ENCODE peak calls at places on chromosomes 4 and X, in nine cellular contexts. One of them, this sample, is unnamed.

GRCh38 chrX:9566150-9566621 is 101.3 kb downstream of the TBL1X start:
- DNase-seq in tibial nerve: peak; percentile 16
- DNase-seq in right lobe of liver: peak; percentile 79
- DNase-seq in endothelial cell of umbilical vein: peak; percentile 76
- DNase-seq in prostate gland: peak; percentile 34
- DNase-seq in breast epithelium: no peak
- DNase-seq in A549: peak; percentile 69
- DNase-seq in IMR-90: peak; percentile 91
- DNase-seq in H1: no peak
- DNase-seq in this sample: peak; percentile 71

GRCh38 chr4:77358315-77358928 is 201.4 kb downstream of the CCNG2 start:
- DNase-seq in right lobe of liver: no peak
- DNase-seq in A549: peak; percentile 8
- DNase-seq in H1: no peak
- DNase-seq in breast epithelium: no peak
- DNase-seq in endothelial cell of umbilical vein: peak; percentile 41
- DNase-seq in IMR-90: peak; percentile 40
- DNase-seq in tibial nerve: no peak
- DNase-seq in prostate gland: peak; percentile 35
- DNase-seq in this sample: peak; percentile 14

GRCh38 chr4:91958651-91959050 is 345.1 kb upstream of the GRID2 start:
- DNase-seq in prostate gland: no peak
- DNase-seq in A549: no peak
- DNase-seq in endothelial cell of umbilical vein: no peak
- DNase-seq in breast epithelium: no peak
- DNase-seq in tibial nerve: no peak
- DNase-seq in H1: no peak
- DNase-seq in right lobe of liver: no peak
- DNase-seq in IMR-90: peak; percentile 6
- DNase-seq in this sample: no peak

GRCh38 chr4:176563591-176563990 is 229.1 kb downstream of the VEGFC start:
- DNase-seq in breast epithelium: no peak
- DNase-seq in prostate gland: no peak
- DNase-seq in H1: no peak
- DNase-seq in IMR-90: peak; percentile 33
- DNase-seq in right lobe of liver: no peak
- DNase-seq in A549: peak; percentile 80
- DNase-seq in tibial nerve: no peak
- DNase-seq in endothelial cell of umbilical vein: peak; percentile 11
- DNase-seq in this sample: no peak

GRCh38 chr4:85543832-85544231 is 68.9 kb downstream of the ARHGAP24 start:
- DNase-seq in endothelial cell of umbilical vein: no peak
- DNase-seq in right lobe of liver: no peak
- DNase-seq in H1: no peak
- DNase-seq in A549: no peak
- DNase-seq in IMR-90: peak; percentile 1
- DNase-seq in breast epithelium: no peak
- DNase-seq in tibial nerve: no peak
- DNase-seq in prostate gland: no peak
- DNase-seq in this sample: no peak

GRCh38 chr4:106584590-106584989 is 216.0 kb upstream of the GIMD1 start:
- DNase-seq in tibial nerve: no peak
- DNase-seq in prostate gland: no peak
- DNase-seq in IMR-90: peak; percentile 6
- DNase-seq in breast epithelium: no peak
- DNase-seq in right lobe of liver: no peak
- DNase-seq in H1: no peak
- DNase-seq in endothelial cell of umbilical vein: no peak
- DNase-seq in A549: no peak
- DNase-seq in this sample: no peak

GRCh38 chrX:38275615-38276014 is 51.7 kb downstream of the RPGR start:
- DNase-seq in endothelial cell of umbilical vein: peak; percentile 27
- DNase-seq in IMR-90: peak; percentile 93
- DNase-seq in breast epithelium: no peak
- DNase-seq in A549: peak; percentile 76
- DNase-seq in H1: no peak
- DNase-seq in prostate gland: no peak
- DNase-seq in right lobe of liver: no peak
- DNase-seq in tibial nerve: no peak
- DNase-seq in this sample: no peak

GRCh38 chrX:129723511-129723910 is 15.3 kb upstream of the XPNPEP2 start:
- DNase-seq in H1: no peak
- DNase-seq in prostate gland: no peak
- DNase-seq in tibial nerve: no peak
- DNase-seq in breast epithelium: no peak
- DNase-seq in endothelial cell of umbilical vein: peak; percentile 30
- DNase-seq in IMR-90: no peak
- DNase-seq in A549: no peak
- DNase-seq in right lobe of liver: no peak
- DNase-seq in this sample: no peak

GRCh38 chr4:34664051-34664450 is 1580.3 kb downstream of the ARAP2 start:
- DNase-seq in tibial nerve: no peak
- DNase-seq in IMR-90: no peak
- DNase-seq in A549: no peak
- DNase-seq in prostate gland: no peak
- DNase-seq in breast epithelium: no peak
- DNase-seq in H1: no peak
- DNase-seq in endothelial cell of umbilical vein: no peak
- DNase-seq in right lobe of liver: no peak
- DNase-seq in this sample: no peak

GRCh38 chr4:136441629-136442282 is 1090.5 kb downstream of the PCDH18 start:
- DNase-seq in right lobe of liver: no peak
- DNase-seq in A549: no peak
- DNase-seq in tibial nerve: no peak
- DNase-seq in endothelial cell of umbilical vein: no peak
- DNase-seq in IMR-90: no peak
- DNase-seq in breast epithelium: no peak
- DNase-seq in H1: no peak
- DNase-seq in prostate gland: no peak
- DNase-seq in this sample: no peak

GRCh38 chrX:106208154-106208553 is 40.0 kb downstream of the PWWP3B start:
- DNase-seq in prostate gland: no peak
- DNase-seq in tibial nerve: no peak
- DNase-seq in A549: no peak
- DNase-seq in endothelial cell of umbilical vein: no peak
- DNase-seq in right lobe of liver: no peak
- DNase-seq in H1: no peak
- DNase-seq in breast epithelium: no peak
- DNase-seq in IMR-90: no peak
- DNase-seq in this sample: no peak

GRCh38 chr4:184400375-184400870 is 73.9 kb downstream of the IRF2 start:
- DNase-seq in right lobe of liver: no peak
- DNase-seq in prostate gland: no peak
- DNase-seq in H1: no peak
- DNase-seq in tibial nerve: no peak
- DNase-seq in endothelial cell of umbilical vein: peak; percentile 90
- DNase-seq in breast epithelium: no peak
- DNase-seq in IMR-90: peak; percentile 97
- DNase-seq in A549: peak; percentile 58
- DNase-seq in this sample: no peak

GRCh38 chr4:101356928-101357327 is 9.6 kb upstream of the PPP3CA start:
- DNase-seq in tibial nerve: no peak
- DNase-seq in H1: no peak
- DNase-seq in breast epithelium: no peak
- DNase-seq in A549: peak; percentile 78
- DNase-seq in IMR-90: peak; percentile 95
- DNase-seq in endothelial cell of umbilical vein: peak; percentile 75
- DNase-seq in prostate gland: no peak
- DNase-seq in right lobe of liver: peak; percentile 63
- DNase-seq in this sample: no peak

GRCh38 chrX:135974279-135974856 is 580 bp upstream of the MMGT1 start:
- DNase-seq in endothelial cell of umbilical vein: peak; percentile 18
- DNase-seq in tibial nerve: peak; percentile 61
- DNase-seq in IMR-90: peak; percentile 52
- DNase-seq in right lobe of liver: peak; percentile 84
- DNase-seq in H1: no peak
- DNase-seq in prostate gland: peak; percentile 63
- DNase-seq in breast epithelium: peak; percentile 69
- DNase-seq in A549: peak; percentile 73
- DNase-seq in this sample: peak; percentile 86

DNA sequence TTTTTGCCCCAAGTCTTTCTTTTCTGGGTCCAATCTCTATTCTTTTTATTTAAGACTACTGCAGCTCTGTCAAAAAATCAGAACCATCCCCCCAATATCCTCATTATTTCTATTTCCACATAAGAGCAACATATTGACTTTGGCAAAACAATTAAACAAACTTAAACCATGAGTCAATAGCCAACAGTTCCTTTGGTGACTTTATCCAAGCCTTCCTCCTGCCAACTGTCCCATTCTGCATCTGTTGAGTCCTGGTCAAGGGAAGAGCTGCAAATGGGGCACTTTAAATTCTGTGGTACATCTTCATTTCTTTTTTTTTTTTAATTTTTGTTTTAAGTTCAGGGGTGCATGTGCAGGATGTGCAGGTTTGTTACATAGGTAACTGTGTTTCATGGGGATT is 1875.0 kb upstream of the PCDH7 start:
- DNase-seq in right lobe of liver: no peak
- DNase-seq in A549: no peak
- DNase-seq in H1: no peak
- DNase-seq in endothelial cell of umbilical vein: no peak
- DNase-seq in IMR-90: no peak
- DNase-seq in prostate gland: no peak
- DNase-seq in tibial nerve: no peak
- DNase-seq in breast epithelium: no peak
- DNase-seq in this sample: no peak
- H3K27ac ChIP-seq in right lobe of liver: no peak overlapping the region
- H3K27ac ChIP-seq in A549: no peak overlapping the region
- H3K27ac ChIP-seq in H1: no peak overlapping the region
- H3K27ac ChIP-seq in endothelial cell of umbilical vein: no peak overlapping the region
- H3K27ac ChIP-seq in IMR-90: no peak overlapping the region
- H3K27ac ChIP-seq in prostate gland: no peak overlapping the region
- H3K27ac ChIP-seq in tibial nerve: no peak overlapping the region
- H3K27ac ChIP-seq in breast epithelium: no peak overlapping the region
- H3K27ac ChIP-seq in this sample: no peak overlapping the region

GRCh38 chrX:123961268-123962005 is at the start of gene STAG2:
- DNase-seq in right lobe of liver: peak; percentile 76
- DNase-seq in A549: peak; percentile 94
- DNase-seq in prostate gland: peak; percentile 77
- DNase-seq in endothelial cell of umbilical vein: peak; percentile 74
- DNase-seq in breast epithelium: peak; percentile 58
- DNase-seq in tibial nerve: peak; percentile 55
- DNase-seq in H1: no peak
- DNase-seq in IMR-90: peak; percentile 85
- DNase-seq in this sample: peak; percentile 83
- TF ChIP-seq POLR2A in right lobe of liver: no peak
- TF ChIP-seq POLR2A in A549: no peak
- TF ChIP-seq POLR2A in prostate gland: peak; percentile 53
- TF ChIP-seq POLR2A in endothelial cell of umbilical vein: no peak
- TF ChIP-seq POLR2A in breast epithelium: no peak
- TF ChIP-seq POLR2A in tibial nerve: peak; percentile 67
- TF ChIP-seq POLR2A in H1: peak; percentile 36
- TF ChIP-seq POLR2A in IMR-90: no peak
- TF ChIP-seq POLR2A in this sample: no peak

DNA sequence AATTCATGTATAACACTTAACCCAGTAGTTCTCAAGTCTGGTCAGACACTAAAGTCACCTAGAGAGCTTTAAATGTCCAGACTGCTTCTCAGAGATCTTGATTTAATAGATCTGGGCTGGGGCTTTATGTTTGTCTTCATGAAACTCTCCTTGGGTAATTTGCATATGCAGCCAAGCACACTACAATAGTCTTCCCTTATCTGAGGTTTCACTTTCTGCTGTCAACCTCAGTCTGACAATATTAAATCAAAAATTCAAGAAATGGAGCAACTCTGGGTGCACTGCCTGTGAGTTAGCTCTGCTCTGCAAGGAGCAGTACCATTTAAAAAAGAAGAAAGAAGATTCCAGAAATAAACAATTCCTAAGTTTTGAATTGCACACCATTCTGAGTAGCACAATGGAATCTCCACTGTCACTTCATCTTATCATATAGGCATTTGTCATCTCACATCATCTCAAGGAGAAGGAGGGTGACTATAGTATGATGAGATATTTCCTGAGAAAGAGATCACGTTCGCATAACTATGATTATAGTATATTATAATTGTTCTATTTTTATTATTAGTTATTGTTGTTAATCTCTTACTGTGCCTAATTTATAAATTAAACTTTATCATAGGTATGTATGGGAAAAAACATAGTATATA is 9.4 kb downstream of the FNIP2 start:
- DNase-seq in prostate gland: no peak
- DNase-seq in endothelial cell of umbilical vein: no peak
- DNase-seq in right lobe of liver: no peak
- DNase-seq in IMR-90: no peak
- DNase-seq in H1: no peak
- DNase-seq in tibial nerve: no peak
- DNase-seq in A549: no peak
- DNase-seq in breast epithelium: no peak
- DNase-seq in this sample: no peak
- H3K4me1 ChIP-seq in prostate gland: peaks cover 6% of the 10 kb centered on the region
- H3K4me1 ChIP-seq in endothelial cell of umbilical vein: peaks cover 29% of the 10 kb centered on the region
- H3K4me1 ChIP-seq in right lobe of liver: peaks cover 53% of the 10 kb centered on the region
- H3K4me1 ChIP-seq in IMR-90: peaks cover 24% of the 10 kb centered on the region
- H3K4me1 ChIP-seq in H1: peaks cover 1% of the 10 kb centered on the region
- H3K4me1 ChIP-seq in tibial nerve: peaks cover 86% of the 10 kb centered on the region
- H3K4me1 ChIP-seq in A549: peaks cover 46% of the 10 kb centered on the region
- H3K4me1 ChIP-seq in breast epithelium: no peaks in the 10 kb centered on the region
- H3K4me1 ChIP-seq in this sample: no peaks in the 10 kb centered on the region

DNA sequence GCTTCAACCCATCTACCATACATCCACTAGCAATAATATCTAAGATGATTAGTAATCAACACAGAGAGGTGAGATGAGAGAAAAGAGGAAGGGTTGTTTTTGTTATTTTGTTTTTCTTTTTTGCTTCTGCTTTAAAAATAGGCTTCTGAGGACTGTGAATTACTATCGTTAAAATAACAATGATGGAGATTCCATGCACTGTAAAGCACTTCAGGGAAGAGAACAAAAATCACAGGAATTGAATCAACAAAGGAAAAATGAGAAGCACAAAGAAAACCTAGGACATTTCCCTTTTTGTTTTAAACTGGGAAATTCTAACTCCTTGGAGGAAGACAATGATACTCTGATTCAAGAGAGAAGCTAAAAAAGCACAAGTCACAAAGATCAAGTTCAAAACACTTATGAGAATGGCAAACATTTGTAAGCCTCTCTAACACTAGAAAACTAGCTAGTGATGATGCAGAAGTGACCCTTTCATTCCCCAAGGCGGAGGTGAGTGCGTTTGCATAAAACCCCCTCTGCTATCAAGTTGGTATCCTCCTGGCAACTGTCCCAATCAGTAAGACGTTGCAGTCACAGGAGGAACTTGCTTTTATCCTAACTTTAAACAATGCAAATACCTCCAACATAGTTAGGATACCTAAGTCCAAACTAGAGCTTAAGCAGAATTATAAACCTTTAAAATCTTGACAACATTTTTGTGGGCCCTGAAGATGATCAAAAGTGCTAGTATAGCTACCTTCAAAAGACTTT is 308.5 kb downstream of the CAMK2D start:
- DNase-seq in tibial nerve: no peak
- DNase-seq in A549: peak; percentile 31
- DNase-seq in prostate gland: no peak
- DNase-seq in endothelial cell of umbilical vein: peak; percentile 95
- DNase-seq in IMR-90: peak; percentile 79
- DNase-seq in breast epithelium: no peak
- DNase-seq in H1: peak; percentile 53
- DNase-seq in right lobe of liver: no peak
- DNase-seq in this sample: no peak
- H3K27ac ChIP-seq in tibial nerve: peak overlapping the region; percentile 54
- H3K27ac ChIP-seq in A549: no peak overlapping the region
- H3K27ac ChIP-seq in prostate gland: no peak overlapping the region
- H3K27ac ChIP-seq in endothelial cell of umbilical vein: peak overlapping the region; percentile 78
- H3K27ac ChIP-seq in IMR-90: peak overlapping the region; percentile 41
- H3K27ac ChIP-seq in breast epithelium: no peak overlapping the region
- H3K27ac ChIP-seq in H1: peak overlapping the region; percentile 68
- H3K27ac ChIP-seq in right lobe of liver: no peak overlapping the region
- H3K27ac ChIP-seq in this sample: no peak overlapping the region

This sample was measured in testis.